ENCODE peak calls at places on chromosomes 16 and 17, in seven cellular contexts. X, S, V, J, L, P and H are unnamed samples.

GRCh38 chr16:23570992-23571632 is 13.6 kb downstream of the UBFD1 start:
- DNase-seq in X (no peak), S (no peak), V (no peak), J (no peak), L (no peak), P (no peak), H (no peak)

GRCh38 chr17:47837401-47838039 is 3.6 kb downstream of the SCRN2 start:
- DNase-seq in X (peak; percentile 46), S (no peak), V (no peak), J (no peak), L (no peak), P (no peak), H (peak; percentile 30)

GRCh38 chr16:19177111-19177747 is 9.2 kb downstream of the SYT17 start:
- DNase-seq in X (no peak), S (no peak), V (no peak), J (no peak), L (no peak), P (no peak), H (no peak)

GRCh38 chr16:2035431-2036199 is 8.9 kb downstream of the NHERF2 start:
- DNase-seq in X (peak; percentile 93), S (no peak), V (peak; percentile 89), J (no peak), L (no peak), P (peak; percentile 43), H (peak; percentile 62)

GRCh38 chr17:44398692-44399691 is 9.5 kb upstream of the ITGA2B start:
- DNase-seq in X (no peak), S (no peak), V (no peak), J (no peak), L (no peak), P (no peak), H (no peak)

GRCh38 chr17:66747561-66748275 is 87.2 kb upstream of the CACNG5 start:
- DNase-seq in X (peak; percentile 82), S (no peak), V (no peak), J (no peak), L (peak; percentile 17), P (peak; percentile 15), H (no peak)

GRCh38 chr16:21599994-21600773 is 807 bp downstream of the METTL9 start:
- DNase-seq in X (peak; percentile 20), S (no peak), V (no peak), J (no peak), L (no peak), P (no peak), H (no peak)

GRCh38 chr16:29985271-29985811 is 10.1 kb downstream of the HIRIP3 start:
- DNase-seq in X (no peak), S (no peak), V (no peak), J (no peak), L (no peak), P (no peak), H (no peak)

GRCh38 chr17:44218344-44219125 is 940 bp downstream of the UBTF start:
- DNase-seq in X (peak; percentile 92), S (peak; percentile 77), V (peak; percentile 95), J (peak; percentile 95), L (no peak), P (peak; percentile 75), H (peak; percentile 89)

GRCh38 chr17:81735181-81736102 is 23.4 kb downstream of the SLC25A10 start:
- DNase-seq in X (no peak), S (peak; percentile 62), V (peak; percentile 75), J (peak; percentile 69), L (no peak), P (no peak), H (no peak)

GRCh38 chr16:75064403-75065148 is 52.0 kb downstream of the LDHD start:
- DNase-seq in X (no peak), S (no peak), V (no peak), J (peak; percentile 75), L (no peak), P (no peak), H (peak; percentile 82)
- H3K4me3 ChIP-seq in X (no peak overlapping the region), S (no peak overlapping the region), V (no peak overlapping the region), J (no peak overlapping the region), L (no peak overlapping the region), P (no peak overlapping the region), H (no peak overlapping the region)

GRCh38 chr16:733382-734207 is 6.7 kb downstream of the HAGHL start:
- DNase-seq in X (no peak), S (no peak), V (no peak), J (no peak), L (no peak), P (no peak), H (no peak)
- TF ChIP-seq CTCF in X (peak; percentile 39), S (no peak), V (peak; percentile 38), J (no peak), L (peak; percentile 58), P (peak; percentile 47), H (no peak)

GRCh38 chr16:88871730-88872416 is 5.4 kb upstream of the PABPN1L start:
- DNase-seq in X (no peak), S (no peak), V (no peak), J (no peak), L (no peak), P (no peak), H (no peak)
- H3K4me3 ChIP-seq in X (no peak overlapping the region), S (no peak overlapping the region), V (no peak overlapping the region), J (no peak overlapping the region), L (no peak overlapping the region), P (no peak overlapping the region), H (no peak overlapping the region)

DNA sequence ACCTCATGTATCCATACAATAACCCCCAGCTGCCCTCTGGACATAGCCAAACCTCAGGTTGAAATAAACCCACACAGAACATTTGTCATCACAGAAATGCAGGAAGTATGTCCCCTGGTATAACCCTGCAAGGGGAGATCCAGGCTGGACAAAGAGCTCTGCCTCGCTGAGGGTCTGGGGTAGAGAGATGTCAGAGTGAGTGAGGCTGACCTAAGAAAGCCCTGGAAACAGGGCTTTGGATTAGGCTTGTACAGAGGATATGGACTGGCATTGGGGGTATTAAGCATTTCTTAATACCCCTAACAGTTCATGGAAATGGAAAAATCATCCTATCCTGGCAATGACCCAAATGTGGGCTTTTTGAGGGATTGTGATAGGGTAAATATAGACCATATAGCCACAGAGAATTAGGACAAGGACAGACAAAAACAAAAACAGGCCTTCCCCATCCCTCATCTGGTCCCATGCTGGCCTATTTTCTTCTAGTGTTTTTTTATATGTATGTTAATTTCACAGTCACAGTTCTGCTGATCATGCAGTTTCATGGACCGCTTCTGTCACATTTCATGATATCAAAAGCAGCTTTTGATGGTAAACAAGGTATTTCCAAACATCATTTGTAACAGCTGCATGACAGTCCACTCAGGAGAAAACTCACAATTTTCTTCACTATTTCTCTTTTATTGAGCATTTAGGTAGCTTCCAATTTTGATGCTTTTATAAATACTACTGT is 26.1 kb downstream of the PLXDC1 start:
- DNase-seq in X (no peak), S (no peak), V (no peak), J (no peak), L (no peak), P (no peak), H (no peak)
- TF ChIP-seq CTCF in X (no peak), S (no peak), V (no peak), J (no peak), L (no peak), P (no peak), H (no peak)

DNA sequence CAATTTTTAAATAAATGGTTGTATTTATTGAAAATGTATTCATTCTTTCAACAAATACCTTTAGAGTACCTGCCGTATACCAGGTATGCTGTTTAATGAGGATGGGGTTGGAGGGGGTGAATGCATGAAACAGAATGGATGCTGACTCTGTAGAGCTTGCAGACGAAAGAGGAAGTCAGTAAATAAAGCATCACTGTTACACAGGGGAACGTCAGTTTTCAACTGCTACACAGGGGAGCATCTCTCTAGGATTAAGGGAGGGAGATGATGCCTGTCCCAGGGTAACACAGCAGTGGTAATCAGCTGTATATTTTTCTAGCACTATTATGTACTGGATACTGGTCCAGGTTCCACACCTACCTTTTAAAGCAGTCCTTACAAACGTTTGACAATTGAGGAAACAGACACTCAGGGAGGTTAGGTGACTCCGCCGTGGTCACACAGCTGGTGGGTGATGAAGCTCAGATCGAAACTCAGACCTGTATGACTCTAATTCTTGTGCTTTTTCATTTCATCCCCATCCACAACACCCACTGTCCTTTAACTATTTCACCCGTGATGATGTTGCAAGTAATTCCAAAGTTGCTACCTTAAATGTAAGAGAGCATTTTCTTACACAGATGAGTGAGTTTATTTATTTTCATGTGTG is 452.1 kb upstream of the HSBP1 start:
- DNase-seq in X (no peak), S (no peak), V (no peak), J (no peak), L (no peak), P (no peak), H (no peak)
- H3K4me3 ChIP-seq in X (no peak overlapping the region), S (no peak overlapping the region), V (no peak overlapping the region), J (no peak overlapping the region), L (no peak overlapping the region), P (no peak overlapping the region), H (no peak overlapping the region)

DNA sequence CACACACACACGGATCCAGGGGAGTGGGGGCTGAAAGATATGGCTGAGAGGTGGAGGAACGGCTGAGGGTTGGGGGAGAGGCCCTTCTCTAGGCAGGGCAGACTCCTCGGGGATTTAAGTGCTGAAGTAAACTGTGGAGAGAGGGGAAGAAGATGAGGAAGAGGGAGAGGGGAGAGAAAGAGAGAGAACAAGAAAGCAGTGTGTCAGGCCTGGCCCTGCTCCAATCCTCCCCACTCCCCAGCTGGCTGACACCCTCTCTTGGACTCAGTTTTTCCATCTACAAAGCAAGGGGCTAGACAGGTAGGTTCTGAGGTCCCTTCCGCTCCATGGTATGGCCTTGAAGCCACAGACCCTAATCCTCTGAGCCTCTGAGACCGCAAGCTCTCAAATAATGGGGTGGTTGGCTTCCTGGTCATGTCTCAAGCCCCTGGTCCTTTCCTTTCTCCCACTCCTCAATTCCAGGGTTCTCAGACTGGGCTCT is 2.0 kb downstream of the VAMP2 start:
- DNase-seq in X (no peak), S (no peak), V (peak; percentile 43), J (no peak), L (no peak), P (no peak), H (no peak)
- TF ChIP-seq CTCF in X (no peak), S (no peak), V (no peak), J (no peak), L (no peak), P (no peak), H (no peak)

DNA sequence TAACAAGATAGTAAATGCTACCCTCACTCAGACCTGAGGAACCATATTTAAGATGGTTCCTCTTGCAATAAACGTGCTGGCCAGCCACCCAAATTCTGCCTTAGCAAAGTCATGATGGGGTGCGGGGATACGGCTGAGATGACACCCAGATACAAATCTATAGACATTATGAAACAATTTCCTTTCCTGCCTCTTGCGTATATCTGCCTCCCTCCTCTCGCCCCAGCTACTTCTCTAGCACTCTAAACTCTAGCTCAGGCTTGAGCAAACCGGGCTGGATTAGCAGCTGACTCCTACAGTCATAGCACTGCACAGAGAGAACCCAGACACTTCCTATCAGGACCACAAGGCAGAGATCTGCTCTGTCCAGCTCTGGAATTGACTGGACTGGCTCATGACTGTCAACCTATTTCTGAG is 22.3 kb downstream of the CD300LF start:
- DNase-seq in X (no peak), S (peak; percentile 31), V (no peak), J (peak; percentile 49), L (no peak), P (no peak), H (peak; percentile 43)
- H3K4me3 ChIP-seq in X (no peak overlapping the region), S (no peak overlapping the region), V (no peak overlapping the region), J (no peak overlapping the region), L (no peak overlapping the region), P (no peak overlapping the region), H (no peak overlapping the region)

DNA sequence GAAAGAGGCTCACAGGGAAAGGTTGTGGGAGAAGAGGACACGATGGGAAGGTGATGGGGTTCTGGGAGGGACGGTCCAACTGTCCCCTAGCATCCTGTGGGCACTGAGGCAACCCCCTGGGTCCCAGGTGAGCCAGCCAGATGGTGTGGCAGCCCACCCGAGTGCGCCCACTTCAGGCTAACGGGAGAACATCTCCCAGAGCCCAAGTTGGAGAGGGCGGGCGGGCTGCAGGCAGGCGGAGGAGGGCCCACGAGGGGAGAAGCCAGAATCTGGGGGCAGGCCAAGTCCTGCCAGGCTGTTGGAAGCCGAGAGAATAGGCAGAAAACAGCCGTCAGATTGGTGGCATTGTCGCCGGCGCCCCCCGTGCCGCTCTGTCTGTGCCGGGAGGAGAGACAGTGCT is 13.8 kb upstream of the ABCC3 start:
- DNase-seq in X (no peak), S (no peak), V (no peak), J (no peak), L (no peak), P (no peak), H (no peak)
- TF ChIP-seq CTCF in X (peak; percentile 42), S (no peak), V (no peak), J (no peak), L (no peak), P (peak; percentile 18), H (no peak)